ENCODE peak calls at places on chromosome 2, in four cellular contexts. One of them, this sample, is unnamed.

GRCh38 chr2:150041721-150042450 is 445.6 kb downstream of the RND3 start:
- DNase-seq in SK-N-SH: no peak
- DNase-seq in ELR: peak; percentile 65
- DNase-seq in putamen: no peak
- DNase-seq in this sample: peak; percentile 13

GRCh38 chr2:10638093-10638492 is 51.7 kb downstream of the NOL10 start:
- DNase-seq in SK-N-SH: no peak
- DNase-seq in ELR: no peak
- DNase-seq in putamen: no peak
- DNase-seq in this sample: no peak

GRCh38 chr2:233082934-233083755 is 23.0 kb downstream of the INPP5D start:
- DNase-seq in SK-N-SH: no peak
- DNase-seq in ELR: no peak
- DNase-seq in putamen: no peak
- DNase-seq in this sample: no peak

GRCh38 chr2:109545828-109546713 is 67.7 kb downstream of the SEPTIN10 start:
- DNase-seq in SK-N-SH: peak; percentile 59
- DNase-seq in ELR: peak; percentile 73
- DNase-seq in putamen: peak; percentile 68
- DNase-seq in this sample: peak; percentile 43

GRCh38 chr2:172806426-172807008 is 70.9 kb downstream of the RAPGEF4 start:
- DNase-seq in SK-N-SH: peak; percentile 50
- DNase-seq in ELR: peak; percentile 71
- DNase-seq in putamen: peak; percentile 57
- DNase-seq in this sample: peak; percentile 45

GRCh38 chr2:105789745-105790466 is 45.2 kb downstream of the NCK2 start:
- DNase-seq in SK-N-SH: no peak
- DNase-seq in ELR: peak; percentile 63
- DNase-seq in putamen: no peak
- DNase-seq in this sample: peak; percentile 81

GRCh38 chr2:150528861-150529801 is 41.7 kb upstream of the RND3 start:
- DNase-seq in SK-N-SH: no peak
- DNase-seq in ELR: peak; percentile 94
- DNase-seq in putamen: no peak
- DNase-seq in this sample: peak; percentile 91

GRCh38 chr2:196437626-196438025 is 201.9 kb upstream of the CCDC150 start:
- DNase-seq in SK-N-SH: no peak
- DNase-seq in ELR: no peak
- DNase-seq in putamen: no peak
- DNase-seq in this sample: no peak

GRCh38 chr2:197675246-197675645 is at the start of gene RFTN2:
- DNase-seq in SK-N-SH: no peak
- DNase-seq in ELR: no peak
- DNase-seq in putamen: peak; percentile 47
- DNase-seq in this sample: no peak

GRCh38 chr2:239819974-239820555 is 205.1 kb downstream of the NDUFA10 start:
- DNase-seq in SK-N-SH: peak; percentile 64
- DNase-seq in ELR: no peak
- DNase-seq in putamen: no peak
- DNase-seq in this sample: no peak

GRCh38 chr2:179017958-179018357 is 32.0 kb downstream of the CCDC141 start:
- DNase-seq in SK-N-SH: no peak
- DNase-seq in ELR: no peak
- DNase-seq in putamen: no peak
- DNase-seq in this sample: no peak

GRCh38 chr2:203623104-203623503 is 83.3 kb upstream of the CD28 start:
- DNase-seq in SK-N-SH: no peak
- DNase-seq in ELR: peak; percentile 97
- DNase-seq in putamen: no peak
- DNase-seq in this sample: peak; percentile 95

GRCh38 chr2:55952415-55952814 is 28.8 kb upstream of the EFEMP1 start:
- DNase-seq in SK-N-SH: no peak
- DNase-seq in ELR: no peak
- DNase-seq in putamen: no peak
- DNase-seq in this sample: no peak

GRCh38 chr2:219104107-219105050 is 43.7 kb upstream of the IHH start:
- DNase-seq in SK-N-SH: peak; percentile 66
- DNase-seq in ELR: peak; percentile 63
- DNase-seq in putamen: peak; percentile 8
- DNase-seq in this sample: peak; percentile 35

GRCh38 chr2:12286347-12286746 is 430.4 kb upstream of the TRIB2 start:
- DNase-seq in SK-N-SH: no peak
- DNase-seq in ELR: no peak
- DNase-seq in putamen: no peak
- DNase-seq in this sample: no peak

GRCh38 chr2:111050701-111051376 is 69.9 kb upstream of the BCL2L11 start:
- DNase-seq in SK-N-SH: no peak
- DNase-seq in ELR: no peak
- DNase-seq in putamen: no peak
- DNase-seq in this sample: no peak

GRCh38 chr2:62672601-62673000 is 32.9 kb upstream of the EHBP1 start:
- DNase-seq in SK-N-SH: no peak
- DNase-seq in ELR: peak; percentile 62
- DNase-seq in putamen: no peak
- DNase-seq in this sample: peak; percentile 59